ENCODE peak calls at places on chromosomes 16 and 17, in nine cellular contexts. U, A, P, M, D, R, N, E and T are unnamed samples.

GRCh38 chr17:6755731-6756184 is at the start of gene XAF1:
- DNase-seq in U (no peak), A (no peak), P (no peak), M (no peak), D (peak), R (peak), N (peak), E (no peak), T (peak)

GRCh38 chr17:60526726-60527125 is 684 bp upstream of the APPBP2 start:
- DNase-seq in U (no peak), A (no peak), P (no peak), M (no peak), D (no peak), R (no peak), N (no peak), E (no peak), T (no peak)

GRCh38 chr16:3534126-3534525 is 33.3 kb downstream of the CLUAP1 start:
- DNase-seq in U (no peak), A (no peak), P (no peak), M (no peak), D (no peak), R (no peak), N (no peak), E (no peak), T (no peak)

GRCh38 chr16:83954577-83955016 is 1.6 kb downstream of the OSGIN1 start:
- DNase-seq in U (no peak), A (no peak), P (peak), M (peak), D (peak), R (peak), N (peak), E (no peak), T (no peak)

GRCh38 chr16:86108062-86108461 is 209.1 kb downstream of the IRF8 start:
- DNase-seq in U (no peak), A (no peak), P (no peak), M (no peak), D (no peak), R (no peak), N (no peak), E (no peak), T (no peak)

GRCh38 chr16:58124601-58124915 is 4.6 kb downstream of the CFAP20 start:
- DNase-seq in U (no peak), A (no peak), P (no peak), M (no peak), D (no peak), R (peak), N (no peak), E (no peak), T (no peak)

GRCh38 chr17:69869667-69870066 is 205.4 kb upstream of the KCNJ16 start:
- DNase-seq in U (no peak), A (no peak), P (no peak), M (no peak), D (no peak), R (no peak), N (no peak), E (no peak), T (no peak)

GRCh38 chr16:84003001-84003400 is 35.0 kb downstream of the NECAB2 start:
- DNase-seq in U (no peak), A (no peak), P (no peak), M (no peak), D (no peak), R (no peak), N (no peak), E (no peak), T (no peak)

GRCh38 chr16:24998201-24998600 is 17.0 kb downstream of the ARHGAP17 start:
- DNase-seq in U (no peak), A (no peak), P (no peak), M (no peak), D (no peak), R (no peak), N (no peak), E (no peak), T (no peak)

GRCh38 chr17:57366558-57367351 is 110.4 kb downstream of the MSI2 start:
- DNase-seq in U (no peak), A (no peak), P (no peak), M (no peak), D (no peak), R (no peak), N (no peak), E (no peak), T (no peak)

GRCh38 chr16:4506450-4506849 is 30.3 kb downstream of the HMOX2 start:
- DNase-seq in U (peak), A (peak), P (peak), M (no peak), D (peak), R (peak), N (no peak), E (peak), T (no peak)

GRCh38 chr17:50301891-50302584 is 27.8 kb downstream of the TMEM92 start:
- DNase-seq in U (no peak), A (no peak), P (no peak), M (no peak), D (no peak), R (no peak), N (no peak), E (no peak), T (no peak)

GRCh38 chr17:2053380-2054261 is 1.3 kb upstream of the HIC1 start:
- DNase-seq in U (no peak), A (no peak), P (peak), M (peak), D (peak), R (peak), N (peak), E (peak), T (no peak)

GRCh38 chr17:32370426-32370825 is 20.5 kb downstream of the ZNF207 start:
- DNase-seq in U (no peak), A (no peak), P (no peak), M (no peak), D (no peak), R (no peak), N (no peak), E (no peak), T (no peak)

GRCh38 chr16:159136-159849 is 6.5 kb upstream of the HBM start:
- DNase-seq in U (no peak), A (no peak), P (peak), M (no peak), D (no peak), R (no peak), N (no peak), E (no peak), T (no peak)

GRCh38 chr16:47019563-47019962 is 46.1 kb upstream of the DNAJA2 start:
- DNase-seq in U (no peak), A (no peak), P (no peak), M (no peak), D (no peak), R (peak), N (no peak), E (no peak), T (no peak)

GRCh38 chr17:71546369-71546864 is 574.4 kb upstream of the SOX9 start:
- DNase-seq in U (no peak), A (no peak), P (no peak), M (no peak), D (no peak), R (no peak), N (no peak), E (no peak), T (no peak)

GRCh38 chr16:15907863-15908478 is 19.6 kb upstream of the CEP20 start:
- DNase-seq in U (no peak), A (no peak), P (peak), M (no peak), D (no peak), R (peak), N (no peak), E (peak), T (no peak)

GRCh38 chr16:86387461-86388440 is 122.6 kb upstream of the FOXF1 start:
- DNase-seq in U (peak), A (no peak), P (no peak), M (no peak), D (no peak), R (peak), N (no peak), E (no peak), T (peak)

GRCh38 chr16:12881182-12881581 is 20.2 kb upstream of the SHISA9 start:
- DNase-seq in U (no peak), A (no peak), P (no peak), M (no peak), D (no peak), R (no peak), N (no peak), E (no peak), T (no peak)

GRCh38 chr17:27386206-27387075 is 69.8 kb upstream of the KSR1 start:
- DNase-seq in U (no peak), A (no peak), P (peak), M (no peak), D (no peak), R (no peak), N (no peak), E (no peak), T (no peak)

GRCh38 chr17:72967963-72968585 is 124.4 kb downstream of the SLC39A11 start:
- DNase-seq in U (no peak), A (no peak), P (peak), M (no peak), D (no peak), R (no peak), N (no peak), E (no peak), T (no peak)

GRCh38 chr16:31455601-31456314 is 3.5 kb upstream of the ARMC5 start:
- DNase-seq in U (no peak), A (no peak), P (peak), M (no peak), D (no peak), R (no peak), N (no peak), E (peak), T (no peak)

GRCh38 chr17:21353326-21354010 is 22.7 kb upstream of the KCNJ12 start:
- DNase-seq in U (no peak), A (no peak), P (no peak), M (no peak), D (no peak), R (no peak), N (no peak), E (no peak), T (no peak)

GRCh38 chr17:76732734-76733617 is 4.2 kb downstream of the SRSF2 start:
- DNase-seq in U (no peak), A (no peak), P (peak), M (no peak), D (no peak), R (no peak), N (no peak), E (no peak), T (no peak)
- H3K4me3 ChIP-seq in U (peak), A (peak), P (peak), M (peak), D (no peak), R (no peak), N (no peak), E (no peak), T (no peak)

GRCh38 chr16:56278196-56278855 is 87.0 kb downstream of the GNAO1 start:
- DNase-seq in U (no peak), A (no peak), P (no peak), M (no peak), D (no peak), R (no peak), N (no peak), E (no peak), T (no peak)

GRCh38 chr16:56279914-56280313 is 88.6 kb downstream of the GNAO1 start:
- DNase-seq in U (no peak), A (no peak), P (no peak), M (no peak), D (no peak), R (no peak), N (no peak), E (no peak), T (no peak)

GRCh38 chr16:56279132-56279531 is 87.8 kb downstream of the GNAO1 start:
- DNase-seq in U (no peak), A (no peak), P (no peak), M (no peak), D (no peak), R (no peak), N (peak), E (no peak), T (no peak)

GRCh38 chr16:56282455-56282854 is 91.2 kb downstream of the GNAO1 start:
- DNase-seq in U (no peak), A (no peak), P (no peak), M (no peak), D (no peak), R (no peak), N (no peak), E (no peak), T (no peak)

GRCh38 chr16:56281256-56281805 is 90.0 kb downstream of the GNAO1 start:
- DNase-seq in U (no peak), A (no peak), P (peak), M (no peak), D (no peak), R (no peak), N (no peak), E (peak), T (no peak)
- TF ChIP-seq CTCF in U (peak), A (no peak), P (peak), M (no peak), D (no peak), R (peak), N (no peak), E (peak), T (peak)

DNA sequence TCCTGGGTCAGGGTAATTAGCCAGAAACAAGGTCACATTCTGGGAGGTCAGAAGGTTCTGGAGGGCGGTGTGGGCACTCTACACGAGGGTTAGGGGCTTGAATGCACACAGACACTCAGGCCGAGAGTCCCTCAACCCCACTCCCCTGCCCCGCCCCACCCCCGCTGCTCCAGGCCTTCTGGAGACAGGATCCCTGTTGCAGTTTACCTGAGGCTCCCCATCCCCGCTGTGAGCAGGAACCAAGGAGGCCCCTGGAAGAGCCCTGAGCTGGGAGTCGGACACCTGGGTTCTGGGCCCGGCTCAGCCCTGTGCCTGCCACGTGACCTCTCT is 4.4 kb upstream of the ACTG1 start:
- DNase-seq in U (no peak), A (no peak), P (no peak), M (peak), D (no peak), R (no peak), N (peak), E (no peak), T (no peak)
- H3K4me3 ChIP-seq in U (peak), A (peak), P (peak), M (peak), D (peak), R (peak), N (no peak), E (no peak), T (peak)

GRCh38 chr17:3813171-3813570 is 12.2 kb upstream of the ITGAE start:
- DNase-seq in U (no peak), A (no peak), P (no peak), M (no peak), D (no peak), R (no peak), N (no peak), E (no peak), T (no peak)

GRCh38 chr17:3815122-3815521 is 14.1 kb upstream of the ITGAE start:
- DNase-seq in U (no peak), A (no peak), P (no peak), M (no peak), D (no peak), R (no peak), N (no peak), E (no peak), T (no peak)

GRCh38 chr17:3814361-3814760 is 13.4 kb upstream of the ITGAE start:
- DNase-seq in U (no peak), A (no peak), P (no peak), M (no peak), D (no peak), R (no peak), N (no peak), E (no peak), T (no peak)

GRCh38 chr17:3817851-3818605 is 17.0 kb upstream of the ITGAE start:
- DNase-seq in U (no peak), A (no peak), P (no peak), M (no peak), D (no peak), R (no peak), N (no peak), E (no peak), T (no peak)

DNA sequence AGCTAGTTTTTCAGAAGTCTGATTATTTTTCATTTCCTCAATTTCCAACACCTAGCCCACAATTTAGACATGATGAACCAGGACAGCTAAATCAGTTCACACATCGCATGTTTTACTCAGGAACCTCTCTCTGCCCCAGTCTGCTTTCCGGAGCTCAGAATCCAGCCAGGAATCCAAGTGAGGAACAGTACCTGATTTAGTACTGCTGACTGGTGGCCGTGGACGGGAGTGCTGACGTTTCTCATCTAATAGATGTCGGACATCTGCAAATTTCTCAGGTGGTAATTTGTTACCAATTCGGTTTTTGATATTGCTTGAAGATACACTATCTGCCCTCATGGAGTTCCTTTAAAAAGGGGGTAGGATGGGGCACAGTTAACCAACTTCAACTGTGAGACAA is 14.9 kb upstream of the ITGAE start:
- DNase-seq in U (no peak), A (no peak), P (no peak), M (no peak), D (no peak), R (no peak), N (no peak), E (no peak), T (no peak)
- TF ChIP-seq CTCF in U (no peak), A (no peak), P (peak), M (no peak), D (no peak), R (peak), N (no peak), E (no peak), T (no peak)

GRCh38 chr17:58693751-58694150 is 1.3 kb downstream of the RAD51C start:
- DNase-seq in U (no peak), A (no peak), P (no peak), M (no peak), D (no peak), R (no peak), N (no peak), E (no peak), T (no peak)
- H3K4me3 ChIP-seq in U (peak), A (peak), P (peak), M (no peak), D (no peak), R (no peak), N (no peak), E (no peak), T (no peak)

DNA sequence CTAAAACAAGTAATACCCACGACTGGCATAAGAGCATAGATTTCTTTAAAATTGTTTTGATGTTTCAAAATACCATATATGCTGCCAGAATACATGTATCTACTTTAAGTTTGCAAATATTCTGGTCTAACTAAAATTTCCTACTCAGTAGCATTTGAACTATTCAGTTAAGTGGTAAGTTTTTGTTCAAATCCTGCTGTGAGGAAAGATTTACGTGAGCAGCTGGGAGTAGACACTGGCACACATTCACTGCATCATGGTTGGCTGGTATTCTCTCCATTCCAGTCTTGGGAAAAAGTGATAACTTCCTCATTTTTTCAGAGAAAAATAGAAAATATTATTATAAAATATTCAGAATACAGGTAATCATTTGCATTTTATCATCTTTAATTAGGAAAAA is 133.6 kb downstream of the SKAP1 start:
- DNase-seq in U (no peak), A (no peak), P (no peak), M (no peak), D (no peak), R (no peak), N (no peak), E (no peak), T (no peak)
- TF ChIP-seq CTCF in U (no peak), A (no peak), P (no peak), M (no peak), D (no peak), R (no peak), N (no peak), E (no peak), T (no peak)

DNA sequence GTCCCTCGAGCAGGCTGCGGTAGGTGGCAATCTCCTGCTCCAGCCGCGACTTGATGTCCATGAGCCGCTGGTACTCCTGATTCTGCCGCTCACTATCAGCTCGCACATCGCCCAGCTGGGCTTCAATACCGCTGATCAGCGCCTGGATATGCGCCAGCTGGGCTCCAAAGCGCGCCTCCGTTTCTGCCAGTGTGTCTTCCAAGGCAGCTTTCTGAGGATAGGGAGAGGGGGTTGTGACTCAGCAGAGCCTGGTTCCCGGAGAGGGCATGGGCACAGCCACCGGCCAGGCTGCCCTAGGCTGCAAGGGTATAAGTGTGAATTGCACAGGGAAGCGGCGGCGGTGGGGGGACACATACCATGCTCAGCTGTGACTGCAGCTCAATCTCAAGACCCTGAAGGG is 4.3 kb downstream of the KRT19 start:
- DNase-seq in U (no peak), A (no peak), P (no peak), M (no peak), D (no peak), R (no peak), N (peak), E (no peak), T (no peak)
- H3K4me3 ChIP-seq in U (no peak), A (peak), P (no peak), M (no peak), D (no peak), R (no peak), N (no peak), E (no peak), T (no peak)

GRCh38 chr16:73215482-73216377 is 167.8 kb upstream of the ZFHX3 start:
- DNase-seq in U (no peak), A (no peak), P (no peak), M (no peak), D (no peak), R (no peak), N (no peak), E (no peak), T (no peak)

GRCh38 chr16:73214825-73215481 is 167.0 kb upstream of the ZFHX3 start:
- DNase-seq in U (peak), A (no peak), P (no peak), M (no peak), D (peak), R (peak), N (no peak), E (no peak), T (peak)

GRCh38 chr16:73216932-73217331 is 169.0 kb upstream of the ZFHX3 start:
- DNase-seq in U (no peak), A (no peak), P (no peak), M (no peak), D (no peak), R (no peak), N (no peak), E (no peak), T (no peak)

GRCh38 chr16:73219176-73219575 is 171.2 kb upstream of the ZFHX3 start:
- DNase-seq in U (no peak), A (no peak), P (no peak), M (no peak), D (no peak), R (no peak), N (no peak), E (no peak), T (no peak)

GRCh38 chr16:73217654-73218053 is 169.7 kb upstream of the ZFHX3 start:
- DNase-seq in U (no peak), A (no peak), P (no peak), M (no peak), D (no peak), R (no peak), N (no peak), E (no peak), T (no peak)
- TF ChIP-seq CTCF in U (peak), A (peak), P (peak), M (no peak), D (no peak), R (peak), N (no peak), E (peak), T (peak)

GRCh38 chr17:62967111-62967449 is 1.0 kb downstream of the TANC2 start:
- DNase-seq in U (no peak), A (no peak), P (no peak), M (no peak), D (no peak), R (no peak), N (no peak), E (no peak), T (no peak)
- H3K4me3 ChIP-seq in U (peak), A (peak), P (peak), M (peak), D (peak), R (peak), N (no peak), E (peak), T (peak)